ENCODE peak calls at places on chromosome 6, in four cellular contexts. J is activated CD8-positive, alpha-beta memory T cell treated with anti-CD3 and anti-CD28 coated beads for 4 hours; Y is Right ventricle myocardium inferior; C is left cardiac atrium. S is an unnamed sample.

GRCh38 chr6:134482585-134483346 is 164.9 kb upstream of the SGK1 start:
- DNase-seq in Y (peak), C (peak), J (no peak), S (no peak)

GRCh38 chr6:31529329-31530150 is 778 bp downstream of the MCCD1 start:
- DNase-seq in C (no peak), J (no peak), Y (no peak), S (no peak)

GRCh38 chr6:143097224-143097795 is 36.6 kb downstream of the AIG1 start:
- DNase-seq in J (no peak), Y (no peak), C (no peak), S (no peak)

GRCh38 chr6:14079433-14079832 is 38.1 kb upstream of the CD83 start:
- DNase-seq in C (peak), Y (no peak), J (no peak), S (no peak)

GRCh38 chr6:37822851-37823682 is 3.5 kb downstream of the ZFAND3 start:
- DNase-seq in C (no peak), Y (no peak), J (peak), S (peak)

GRCh38 chr6:113939825-113940224 is 31.1 kb downstream of the HDAC2 start:
- DNase-seq in C (no peak), J (no peak), Y (no peak), S (no peak)

GRCh38 chr6:112911949-112912348 is 564.8 kb downstream of the RFPL4B start:
- DNase-seq in C (no peak), Y (no peak), J (no peak), S (no peak)

GRCh38 chr6:143468026-143468425 is 17.4 kb downstream of the PEX3 start:
- DNase-seq in J (no peak), Y (no peak), C (no peak), S (no peak)

GRCh38 chr6:116536216-116536621 is 9.3 kb downstream of the TRAPPC3L start:
- DNase-seq in J (no peak), C (no peak), Y (no peak), S (peak)

GRCh38 chr6:170423814-170424633 is 117.5 kb downstream of the FAM120B start:
- DNase-seq in J (no peak), Y (no peak), C (no peak), S (no peak)

GRCh38 chr6:29908341-29908662 is 34.0 kb upstream of the HLA-A start:
- DNase-seq in Y (no peak), J (no peak), C (no peak), S (no peak)

GRCh38 chr6:27890351-27891299 is 21.6 kb downstream of the OR2B2 start:
- DNase-seq in Y (peak), C (peak), J (peak), S (peak)

GRCh38 chr6:167044696-167045095 is 45.5 kb downstream of the CEP43 start:
- DNase-seq in Y (no peak), J (no peak), C (no peak), S (no peak)

GRCh38 chr6:65557224-65557623 is 149.8 kb downstream of the EYS start:
- DNase-seq in Y (no peak), C (no peak), J (no peak), S (no peak)

GRCh38 chr6:168598251-168599117 is 157.5 kb downstream of the SMOC2 start:
- DNase-seq in C (no peak), J (no peak), Y (no peak), S (no peak)

GRCh38 chr6:122726649-122727048 is 52.9 kb upstream of the FABP7 start:
- DNase-seq in C (no peak), J (no peak), Y (no peak), S (peak)

GRCh38 chr6:14996892-14997291 is 249.0 kb upstream of the JARID2 start:
- DNase-seq in J (no peak), C (no peak), Y (no peak), S (no peak)

GRCh38 chr6:161033667-161034066 is 42.1 kb downstream of the MAP3K4 start:
- DNase-seq in Y (no peak), C (no peak), J (no peak), S (peak)

GRCh38 chr6:35230498-35230897 is 16.7 kb downstream of the SCUBE3 start:
- DNase-seq in Y (no peak), C (no peak), J (no peak), S (no peak)

GRCh38 chr6:159068904-159069578 is 24.2 kb upstream of the TAGAP start:
- DNase-seq in Y (peak), J (no peak), C (no peak), S (no peak)

GRCh38 chr6:134636221-134636830 is 313.6 kb downstream of the ALDH8A1 start:
- DNase-seq in J (no peak), C (no peak), Y (no peak), S (no peak)

GRCh38 chr6:107491059-107491609 is 1.2 kb downstream of the SOBP start:
- DNase-seq in C (peak), J (no peak), Y (peak), S (peak)

GRCh38 chr6:23637296-23637695 is 488.7 kb upstream of the NRSN1 start:
- DNase-seq in Y (no peak), J (no peak), C (no peak), S (no peak)

GRCh38 chr6:89559487-89559886 is 79.1 kb downstream of the LYRM2 start:
- DNase-seq in Y (no peak), C (no peak), J (no peak), S (no peak)

GRCh38 chr6:72784071-72784470 is 162.2 kb downstream of the KCNQ5 start:
- DNase-seq in C (no peak), J (no peak), Y (no peak), S (peak)

GRCh38 chr6:145247677-145248419 is 487.5 kb downstream of the EPM2A start:
- DNase-seq in J (no peak), Y (no peak), C (no peak), S (peak)

GRCh38 chr6:13112921-13113320 is 215.4 kb downstream of the TBC1D7 start:
- DNase-seq in Y (no peak), J (no peak), C (no peak), S (no peak)

GRCh38 chr6:35086636-35087360 is 54.3 kb downstream of the TCP11 start:
- DNase-seq in Y (no peak), J (no peak), C (no peak), S (no peak)

GRCh38 chr6:105493776-105494175 is 90.9 kb upstream of the PREP start:
- DNase-seq in Y (no peak), C (no peak), J (no peak), S (no peak)

GRCh38 chr6:70371454-70372105 is 41.7 kb upstream of the FAM135A start:
- DNase-seq in J (no peak), C (no peak), Y (no peak), S (peak)

GRCh38 chr6:13404115-13404891 is 76.0 kb upstream of the TBC1D7 start:
- DNase-seq in Y (no peak), J (no peak), C (no peak), S (no peak)

GRCh38 chr6:115514656-115515055 is 546.0 kb downstream of the FRK start:
- DNase-seq in Y (no peak), J (no peak), C (no peak), S (peak)

GRCh38 chr6:157997893-157998608 is 16.4 kb downstream of the SYNJ2 start:
- DNase-seq in Y (no peak), J (no peak), C (peak), S (no peak)

GRCh38 chr6:15504581-15505350 is 158.1 kb downstream of the DTNBP1 start:
- DNase-seq in C (peak), Y (peak), J (no peak), S (peak)

GRCh38 chr6:17456711-17457110 is 63.3 kb downstream of the CAP2 start:
- DNase-seq in Y (no peak), J (no peak), C (no peak), S (no peak)

GRCh38 chr6:166084951-166085350 is 82.7 kb downstream of the TBXT start:
- DNase-seq in C (no peak), J (no peak), Y (no peak), S (no peak)

GRCh38 chr6:124765314-124765713 is 196.9 kb upstream of the RNF217 start:
- DNase-seq in Y (no peak), J (no peak), C (no peak), S (no peak)